ENCODE peak calls at places on chromosome 20, in ten cellular contexts. K is NCI-H2081; R is fibroblast of pulmonary artery; W is WTC11; S is hepatocyte; X is RWPE1; U is aorta; F is stimulated activated CD4-positive, alpha-beta T cell treated with anti-CD3 and anti-CD28 coated beads, Interleukin-1b, Interleukin-23, amount 100 ng/mL, for 48 hours; J is KG1; I is mesendoderm. C is an unnamed sample.
A peak's percentile ranks its signal among the peaks of the same experiment; 100 is the strongest.

GRCh38 chr20:31517373-31517772 is 3.1 kb downstream of the HM13 start:
- DNase-seq in W (peak; percentile 54), X (peak; percentile 45), J (no peak), K (peak; percentile 68), S (peak; percentile 71), I (peak; percentile 86), U (peak; percentile 70), F (no peak), R (peak; percentile 62), C (peak; percentile 55)

GRCh38 chr20:45545754-45546453 is 1.3 kb downstream of the EPPIN start:
- DNase-seq in X (peak; percentile 77), F (no peak), R (peak; percentile 40), W (peak; percentile 14), I (peak; percentile 83), J (no peak), S (peak; percentile 40), U (no peak), K (no peak), C (peak; percentile 2)

GRCh38 chr20:51801220-51801991 is 915 bp downstream of the SALL4 start:
- DNase-seq in F (no peak), U (no peak), W (peak; percentile 59), R (no peak), I (peak; percentile 83), X (no peak), K (no peak), S (peak; percentile 48), J (peak; percentile 15), C (no peak)

GRCh38 chr20:6756961-6757595 is 10.4 kb upstream of the BMP2 start:
- DNase-seq in J (no peak), K (no peak), F (no peak), X (no peak), I (no peak), U (no peak), R (no peak), S (no peak), W (no peak), C (no peak)

GRCh38 chr20:11852801-11853200 is 64.9 kb upstream of the BTBD3 start:
- DNase-seq in S (no peak), U (no peak), K (no peak), W (no peak), X (peak; percentile 63), J (no peak), I (no peak), R (no peak), F (no peak), C (no peak)

GRCh38 chr20:45036044-45036755 is 64.7 kb downstream of the KCNS1 start:
- DNase-seq in R (peak; percentile 69), K (no peak), F (peak; percentile 79), X (peak; percentile 69), J (no peak), W (no peak), I (no peak), S (no peak), U (no peak), C (peak; percentile 58)

GRCh38 chr20:14507711-14508110 is 170.3 kb upstream of the FLRT3 start:
- DNase-seq in S (peak; percentile 10), U (no peak), W (no peak), X (no peak), I (no peak), F (no peak), J (no peak), R (no peak), K (no peak), C (no peak)

GRCh38 chr20:6469695-6470094 is 297.8 kb upstream of the BMP2 start:
- DNase-seq in J (no peak), I (no peak), U (no peak), X (no peak), S (no peak), R (no peak), W (no peak), K (no peak), F (no peak), C (no peak)

GRCh38 chr20:50321797-50322480 is 131.3 kb downstream of the CEBPB start:
- DNase-seq in R (peak; percentile 75), S (no peak), I (no peak), J (no peak), K (no peak), U (no peak), X (peak; percentile 63), W (no peak), F (no peak), C (peak; percentile 72)

GRCh38 chr20:50580016-50580747 is 70.0 kb downstream of the PTPN1 start:
- DNase-seq in W (peak; percentile 83), J (no peak), U (peak; percentile 72), X (peak; percentile 82), F (no peak), K (peak; percentile 23), I (peak; percentile 69), S (peak; percentile 71), R (peak; percentile 63), C (no peak)

C was measured in astrocyte.